ENCODE peak calls at places on chromosomes 1 and 21, in ten cellular contexts. P is iris pigment epithelial cell; N is esophagus squamous epithelium; R is stimulated activated CD4-positive, alpha-beta T cell treated with anti-CD3 and anti-CD28 coated beads, Interleukin-15, amount 100 ng/mL, for 1 hour; C is kidney; T is fibroblast of lung; B is EL; J is chondrocyte; I is NAMALWA; W is Right ventricle myocardium inferior. S is an unnamed sample.

GRCh38 chr21:35779690-35780570 is 280.4 kb downstream of the SETD4 start:
- DNase-seq in N (no peak), J (no peak), R (no peak), I (no peak), W (no peak), B (peak), T (peak), C (no peak), P (peak), S (peak)

GRCh38 chr1:208206092-208206698 is 38.0 kb downstream of the PLXNA2 start:
- DNase-seq in B (no peak), N (no peak), W (no peak), T (no peak), P (no peak), J (no peak), R (no peak), C (no peak), I (no peak), S (no peak)

GRCh38 chr1:12712091-12712490 is 3.8 kb upstream of the AADACL3 start:
- DNase-seq in T (no peak), B (no peak), J (no peak), N (no peak), C (no peak), P (no peak), W (no peak), I (no peak), R (no peak), S (no peak)

GRCh38 chr1:94917251-94917650 is 9.7 kb downstream of the CNN3 start:
- DNase-seq in P (no peak), N (no peak), T (peak), B (no peak), W (no peak), C (no peak), I (no peak), J (no peak), R (no peak), S (no peak)

GRCh38 chr1:21200767-21201166 is 24.1 kb upstream of the EIF4G3 start:
- DNase-seq in N (no peak), B (peak), T (peak), J (no peak), W (no peak), P (peak), C (no peak), R (no peak), I (no peak), S (no peak)

GRCh38 chr1:47782414-47783165 is 214.6 kb downstream of the TRABD2B start:
- DNase-seq in T (no peak), W (peak), R (no peak), N (no peak), I (no peak), B (no peak), C (no peak), P (no peak), J (no peak), S (no peak)

GRCh38 chr1:183590225-183591191 is at the start of gene NCF2:
- DNase-seq in P (peak), J (no peak), N (no peak), R (no peak), T (no peak), C (no peak), W (no peak), I (peak), B (peak), S (no peak)

GRCh38 chr1:19315378-19316206 is 3.5 kb downstream of the SLC66A1 start:
- DNase-seq in W (no peak), B (peak), T (peak), I (peak), J (peak), C (no peak), P (peak), N (no peak), R (no peak), S (no peak)

GRCh38 chr1:101290922-101291561 is 54.2 kb downstream of the S1PR1 start:
- DNase-seq in J (no peak), W (no peak), I (no peak), R (no peak), B (no peak), T (no peak), N (no peak), P (no peak), C (no peak), S (no peak)

GRCh38 chr1:61419681-61420080 is 305.3 kb downstream of the TM2D1 start:
- DNase-seq in J (no peak), B (no peak), C (no peak), N (no peak), R (no peak), P (no peak), W (no peak), I (no peak), T (no peak), S (no peak)

GRCh38 chr1:229155472-229155871 is 115.4 kb upstream of the RAB4A start:
- DNase-seq in N (no peak), P (no peak), J (no peak), T (no peak), R (no peak), C (no peak), I (no peak), W (no peak), B (no peak), S (no peak)

GRCh38 chr1:35369922-35370671 is 101.6 kb downstream of the ZMYM4 start:
- DNase-seq in P (peak), B (peak), R (no peak), W (no peak), J (no peak), I (peak), T (peak), N (no peak), C (no peak), S (peak)

GRCh38 chr1:214582289-214582891 is 20.6 kb upstream of the CENPF start:
- DNase-seq in R (no peak), P (no peak), W (no peak), T (no peak), N (no peak), J (no peak), I (no peak), B (no peak), C (no peak), S (no peak)

GRCh38 chr1:56137090-56137489 is 442.3 kb downstream of the PLPP3 start:
- DNase-seq in W (no peak), C (no peak), N (no peak), R (no peak), I (no peak), T (peak), B (peak), J (no peak), P (no peak), S (no peak)

GRCh38 chr1:91847851-91848250 is 38.1 kb downstream of the TGFBR3 start:
- DNase-seq in I (no peak), N (no peak), R (no peak), P (no peak), B (no peak), C (no peak), W (no peak), T (no peak), J (no peak), S (no peak)

GRCh38 chr1:64236584-64236983 is 33.2 kb downstream of the UBE2U start:
- DNase-seq in C (no peak), T (no peak), N (no peak), P (no peak), J (no peak), R (no peak), I (no peak), W (no peak), B (no peak), S (no peak)

GRCh38 chr1:2414297-2414958 is 2.1 kb upstream of the PEX10 start:
- DNase-seq in N (no peak), R (peak), B (peak), T (peak), J (no peak), W (peak), P (peak), I (peak), C (peak), S (no peak)

GRCh38 chr1:248828845-248829244 is 3.1 kb upstream of the SH3BP5L start:
- DNase-seq in R (no peak), J (no peak), P (peak), T (peak), W (no peak), C (no peak), B (peak), N (no peak), I (no peak), S (no peak)

S was measured in BJ.